ENCODE peak calls at places on chromosomes 7 and 10, in four cellular contexts. E, J, V and W are unnamed samples.

GRCh38 chr10:2222631-2223030 is 485.3 kb upstream of the ADARB2 start:
- DNase-seq in V (no peak), E (no peak), J (no peak), W (no peak)

GRCh38 chr10:70355234-70356021 is 27.0 kb downstream of the LRRC20 start:
- DNase-seq in E (no peak), J (peak; percentile 82), V (no peak), W (no peak)

GRCh38 chr10:5678397-5678983 is 6.1 kb upstream of the TASOR2 start:
- DNase-seq in E (no peak), J (no peak), V (no peak), W (no peak)

GRCh38 chr7:26361637-26362036 is 70.0 kb downstream of the SNX10 start:
- DNase-seq in V (no peak), E (no peak), J (no peak), W (no peak)

GRCh38 chr10:101301111-101301731 is 52.7 kb upstream of the BTRC start:
- DNase-seq in V (no peak), E (peak; percentile 42), J (peak; percentile 66), W (peak; percentile 28)

GRCh38 chr10:114073787-114074186 is 30.1 kb downstream of the ADRB1 start:
- DNase-seq in J (no peak), V (no peak), E (no peak), W (no peak)

GRCh38 chr7:100141554-100141949 is 7.2 kb upstream of the LAMTOR4 start:
- DNase-seq in V (no peak), J (no peak), E (no peak), W (peak; percentile 38)

GRCh38 chr10:4652111-4653010 is 173.6 kb upstream of the AKR1E2 start:
- DNase-seq in V (no peak), E (no peak), J (no peak), W (no peak)

GRCh38 chr10:3911713-3912442 is 126.9 kb upstream of the KLF6 start:
- DNase-seq in E (no peak), J (no peak), V (no peak), W (no peak)

GRCh38 chr10:58647366-58647765 is 134.7 kb downstream of the BICC1 start:
- DNase-seq in E (no peak), J (no peak), V (no peak), W (no peak)

GRCh38 chr7:37549542-37549941 is 100.9 kb upstream of the ELMO1 start:
- DNase-seq in E (no peak), J (no peak), V (no peak), W (no peak)

GRCh38 chr7:77570330-77571011 is 33.4 kb downstream of the PTPN12 start:
- DNase-seq in E (no peak), J (no peak), V (no peak), W (no peak)

GRCh38 chr7:104206841-104207240 is 972 bp downstream of the ORC5 start:
- DNase-seq in J (no peak), E (no peak), V (no peak), W (no peak)

GRCh38 chr7:143258830-143259229 is 4.4 kb upstream of the GSTK1 start:
- DNase-seq in E (no peak), V (no peak), J (no peak), W (no peak)

GRCh38 chr10:77939561-77940001 is 13.0 kb upstream of the DLG5 start:
- DNase-seq in E (peak; percentile 22), V (peak; percentile 70), J (peak; percentile 34), W (peak; percentile 38)

GRCh38 chr7:1479287-1479686 is 20.0 kb upstream of the MICALL2 start:
- DNase-seq in E (no peak), J (no peak), V (no peak), W (no peak)

GRCh38 chr10:113285291-113285690 is 267.6 kb upstream of the HABP2 start:
- DNase-seq in V (no peak), E (no peak), J (no peak), W (no peak)

GRCh38 chr7:69748530-69748929 is 150.3 kb downstream of the AUTS2 start:
- DNase-seq in E (no peak), J (no peak), V (no peak), W (no peak)

GRCh38 chr7:48087349-48087748 is 1.7 kb upstream of the UPP1 start:
- DNase-seq in J (no peak), E (no peak), V (no peak), W (no peak)

GRCh38 chr7:138089080-138089901 is 13.0 kb downstream of the AKR1D1 start:
- DNase-seq in V (no peak), J (no peak), E (no peak), W (no peak)

GRCh38 chr10:6035101-6035834 is 26.9 kb downstream of the IL2RA start:
- DNase-seq in V (peak; percentile 14), E (no peak), J (no peak), W (peak; percentile 10)

GRCh38 chr10:80486785-80487421 is 32.8 kb downstream of the TSPAN14 start:
- DNase-seq in V (no peak), J (no peak), E (no peak), W (no peak)